ENCODE peak calls at places on chromosome 3, in five cellular contexts. X is left lung, C is NCI-H1694, H is choroid plexus epithelial cell, A is left ventricle myocardium inferior. L is an unnamed sample.

GRCh38 chr3:42515976-42516375 is 13.5 kb downstream of the VIPR1 start:
- DNase-seq in X (no peak), C (no peak), H (no peak), A (no peak), L (no peak)

GRCh38 chr3:123380261-123380660 is 68.6 kb downstream of the ADCY5 start:
- DNase-seq in X (peak), C (no peak), H (no peak), A (no peak), L (no peak)

GRCh38 chr3:195809796-195810454 is 1.8 kb downstream of the MUC4 start:
- DNase-seq in X (peak), C (no peak), H (peak), A (no peak), L (no peak)

GRCh38 chr3:138888569-138888968 is 53.8 kb upstream of the PIK3CB start:
- DNase-seq in X (no peak), C (no peak), H (no peak), A (no peak), L (no peak)

GRCh38 chr3:123632161-123632655 is 47.4 kb upstream of the HACD2 start:
- DNase-seq in X (no peak), C (no peak), H (peak), A (no peak), L (no peak)

GRCh38 chr3:72890166-72890925 is 2.5 kb downstream of the GXYLT2 start:
- DNase-seq in X (no peak), C (no peak), H (no peak), A (no peak), L (no peak)

GRCh38 chr3:61444794-61445193 is 116.6 kb upstream of the PTPRG start:
- DNase-seq in X (no peak), C (no peak), H (no peak), A (no peak), L (no peak)

GRCh38 chr3:122488262-122488973 is 26.3 kb downstream of the KPNA1 start:
- DNase-seq in X (no peak), C (no peak), H (no peak), A (no peak), L (no peak)

GRCh38 chr3:63588897-63589296 is 63.6 kb upstream of the SNTN start:
- DNase-seq in X (no peak), C (no peak), H (no peak), A (no peak), L (no peak)

GRCh38 chr3:27253831-27254230 is 115.4 kb downstream of the NEK10 start:
- DNase-seq in X (peak), C (no peak), H (peak), A (no peak), L (no peak)

GRCh38 chr3:185950720-185951119 is 12.9 kb upstream of the TRA2B start:
- DNase-seq in X (no peak), C (no peak), H (no peak), A (no peak), L (no peak)